ENCODE peak calls at places on chromosomes 1 and 21, in six cellular contexts. F is neuronal stem cell, G is H1, S is H9, A is IMR-90, V is mesendoderm. E is an unnamed sample.

GRCh38 chr1:52727114-52727586 is 897 bp downstream of the ZYG11B start:
- DNase-seq in F (no peak), G (no peak), S (no peak), A (no peak), V (peak; percentile 33), E (peak; percentile 32)

GRCh38 chr1:110123224-110123623 is 11.0 kb downstream of the UBL4B start:
- DNase-seq in F (no peak), G (no peak), S (no peak), A (peak; percentile 15), V (no peak), E (no peak)

GRCh38 chr1:196897158-196897828 is 9.4 kb downstream of the CFHR4 start:
- DNase-seq in F (no peak), G (peak; percentile 51), S (peak; percentile 50), A (no peak), V (peak; percentile 46), E (no peak)

GRCh38 chr1:205977348-205978014 is 25.7 kb downstream of the RAB7B start:
- DNase-seq in F (peak; percentile 78), G (peak; percentile 85), S (peak; percentile 79), A (peak; percentile 81), V (peak; percentile 83), E (peak; percentile 76)

GRCh38 chr1:39104158-39105060 is 78.3 kb downstream of the NDUFS5 start:
- DNase-seq in F (no peak), G (peak; percentile 66), S (peak; percentile 54), A (no peak), V (peak; percentile 74), E (peak; percentile 69)

GRCh38 chr1:227541129-227541528 is 22.2 kb upstream of the ZNF678 start:
- DNase-seq in F (no peak), G (no peak), S (no peak), A (no peak), V (no peak), E (no peak)

GRCh38 chr1:117122297-117123025 is 912 bp upstream of the TRIM45 start:
- DNase-seq in F (peak; percentile 75), G (no peak), S (no peak), A (no peak), V (peak; percentile 72), E (no peak)

GRCh38 chr21:43209575-43210453 is 41.0 kb downstream of the CRYAA start:
- DNase-seq in F (no peak), G (no peak), S (peak; percentile 21), A (peak; percentile 81), V (no peak), E (peak; percentile 94)

GRCh38 chr1:85259866-85260345 is 444 bp upstream of the C1orf52 start:
- DNase-seq in F (no peak), G (no peak), S (no peak), A (peak; percentile 62), V (no peak), E (no peak)

GRCh38 chr1:93979718-93980319 is 70.6 kb upstream of the GCLM start:
- DNase-seq in F (no peak), G (no peak), S (no peak), A (peak; percentile 69), V (no peak), E (peak; percentile 60)

GRCh38 chr21:36704281-36704957 is 5.5 kb downstream of the SIM2 start:
- DNase-seq in F (no peak), G (peak; percentile 66), S (no peak), A (peak; percentile 4), V (no peak), E (no peak)

GRCh38 chr1:1881727-1882126 is 9.2 kb downstream of the GNB1 start:
- DNase-seq in F (no peak), G (no peak), S (no peak), A (no peak), V (no peak), E (no peak)

GRCh38 chr1:15902882-15903281 is 55.4 kb downstream of the SPEN start:
- DNase-seq in F (no peak), G (no peak), S (no peak), A (peak; percentile 91), V (no peak), E (peak; percentile 83)
- H2BK15ac ChIP-seq in F (no peak overlapping the region), G (no peak overlapping the region), S (no peak overlapping the region), A (no peak overlapping the region), V (no peak overlapping the region), E (no peak overlapping the region)

DNA sequence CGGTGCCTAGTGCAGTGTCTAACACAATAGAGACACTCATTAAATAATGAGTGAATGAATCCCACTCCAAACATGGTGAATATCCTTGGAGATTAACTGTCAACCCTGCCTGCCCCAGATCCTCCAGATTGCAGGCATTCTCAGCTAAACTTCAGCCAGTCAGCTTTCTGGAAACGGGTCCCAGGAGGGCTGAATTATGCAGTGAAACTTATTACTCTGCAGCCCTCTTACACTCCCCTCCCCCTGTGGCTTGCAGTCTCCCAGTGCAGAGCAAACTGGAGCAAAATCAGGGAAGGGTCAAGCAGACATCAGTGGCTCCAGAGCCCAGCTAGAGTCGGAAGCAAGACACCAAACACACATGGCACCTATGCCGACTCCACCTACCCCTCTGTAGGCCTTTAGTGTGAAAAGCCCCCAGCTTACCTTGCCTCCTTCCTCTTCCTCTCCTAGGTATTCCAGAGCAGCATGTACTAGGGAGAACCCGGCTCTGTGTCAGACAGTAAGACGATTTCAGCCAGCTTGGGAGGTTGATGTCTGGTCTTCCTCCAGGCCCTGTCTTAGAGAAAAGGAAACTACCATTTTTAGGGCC is 6.5 kb upstream of the RGS16 start:
- DNase-seq in F (no peak), G (no peak), S (no peak), A (no peak), V (no peak), E (no peak)
- H2BK120ac ChIP-seq in F (peak overlapping the region; percentile 20), G (no peak overlapping the region), S (no peak overlapping the region), A (no peak overlapping the region), V (peak overlapping the region; percentile 10), E (no peak overlapping the region)

GRCh38 chr1:57293214-57293613 is 130.6 kb downstream of the DAB1 start:
- DNase-seq in F (no peak), G (no peak), S (no peak), A (no peak), V (no peak), E (no peak)
- H3K23ac ChIP-seq in F (no peak overlapping the region), G (no peak overlapping the region), S (no peak overlapping the region), A (no peak overlapping the region), V (no peak overlapping the region), E (no peak overlapping the region)

GRCh38 chr21:40377135-40377534 is 469.8 kb downstream of the DSCAM start:
- DNase-seq in F (no peak), G (no peak), S (no peak), A (no peak), V (no peak), E (no peak)
- H2BK15ac ChIP-seq in F (no peak overlapping the region), G (no peak overlapping the region), S (no peak overlapping the region), A (no peak overlapping the region), V (no peak overlapping the region), E (no peak overlapping the region)

DNA sequence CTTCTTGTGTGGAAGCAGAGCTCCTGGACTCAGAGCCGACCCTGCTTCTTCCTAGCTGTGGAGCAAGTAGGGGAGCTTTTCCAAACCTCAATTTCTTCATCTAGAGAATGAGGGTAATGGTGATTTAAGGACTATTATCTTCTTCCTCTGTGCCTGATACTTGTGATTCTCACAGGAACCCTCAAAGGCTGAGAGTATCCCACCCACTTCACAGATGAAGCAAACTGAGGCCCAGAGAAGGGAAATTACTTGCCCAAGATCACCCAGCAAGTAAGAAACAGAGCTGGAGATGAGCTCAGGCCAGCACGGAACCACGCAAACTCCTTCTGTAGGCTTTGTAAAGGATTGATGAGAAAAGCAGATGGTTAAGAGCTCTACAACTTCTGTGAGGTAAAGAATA is 15.1 kb upstream of the SLC2A1 start:
- DNase-seq in F (no peak), G (no peak), S (no peak), A (no peak), V (no peak), E (no peak)
- H2BK120ac ChIP-seq in F (no peak overlapping the region), G (no peak overlapping the region), S (no peak overlapping the region), A (no peak overlapping the region), V (no peak overlapping the region), E (no peak overlapping the region)

GRCh38 chr1:37825508-37825907 is 17.5 kb upstream of the YRDC start:
- DNase-seq in F (no peak), G (no peak), S (no peak), A (peak; percentile 16), V (no peak), E (no peak)

GRCh38 chr1:37824001-37824400 is 16.0 kb upstream of the YRDC start:
- DNase-seq in F (no peak), G (no peak), S (no peak), A (no peak), V (no peak), E (no peak)

GRCh38 chr1:37831109-37831508 is 23.1 kb upstream of the YRDC start:
- DNase-seq in F (no peak), G (no peak), S (no peak), A (no peak), V (no peak), E (no peak)

GRCh38 chr1:37831809-37832208 is 23.8 kb upstream of the YRDC start:
- DNase-seq in F (no peak), G (no peak), S (no peak), A (no peak), V (no peak), E (no peak)

DNA sequence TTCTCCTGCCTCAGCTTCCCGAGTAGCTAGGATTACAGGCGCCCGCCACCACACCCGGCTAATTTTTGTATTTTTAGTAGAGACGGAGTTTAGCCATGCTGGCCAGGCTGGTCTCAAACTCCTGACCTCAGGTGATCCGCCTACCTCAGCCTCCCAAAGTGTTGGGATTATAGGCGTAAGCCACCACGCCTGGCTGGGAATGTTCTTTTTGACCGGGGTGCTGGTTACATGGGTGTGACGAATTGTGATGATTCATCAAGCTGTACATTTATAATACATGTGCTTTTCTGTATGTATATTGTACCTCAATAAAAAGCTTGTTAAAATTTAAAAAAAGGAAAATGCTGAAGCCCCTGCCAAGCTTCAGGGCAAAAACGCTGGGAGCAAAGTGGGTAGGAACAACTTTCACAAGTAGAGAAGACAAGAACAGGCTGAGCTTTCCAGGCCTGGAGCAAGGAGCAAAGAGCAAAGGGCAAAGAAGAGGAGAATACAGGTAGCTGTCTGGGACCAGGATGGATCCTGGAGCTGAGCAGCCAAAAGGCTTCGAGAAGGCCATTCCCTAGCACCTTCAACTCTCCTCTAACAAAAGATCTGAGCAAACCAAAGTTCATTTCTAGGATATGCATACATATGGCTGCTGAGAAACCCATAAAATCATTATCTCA is 20.5 kb upstream of the YRDC start:
- DNase-seq in F (no peak), G (no peak), S (no peak), A (no peak), V (no peak), E (no peak)
- H3K23ac ChIP-seq in F (no peak overlapping the region), G (no peak overlapping the region), S (no peak overlapping the region), A (no peak overlapping the region), V (no peak overlapping the region), E (no peak overlapping the region)

DNA sequence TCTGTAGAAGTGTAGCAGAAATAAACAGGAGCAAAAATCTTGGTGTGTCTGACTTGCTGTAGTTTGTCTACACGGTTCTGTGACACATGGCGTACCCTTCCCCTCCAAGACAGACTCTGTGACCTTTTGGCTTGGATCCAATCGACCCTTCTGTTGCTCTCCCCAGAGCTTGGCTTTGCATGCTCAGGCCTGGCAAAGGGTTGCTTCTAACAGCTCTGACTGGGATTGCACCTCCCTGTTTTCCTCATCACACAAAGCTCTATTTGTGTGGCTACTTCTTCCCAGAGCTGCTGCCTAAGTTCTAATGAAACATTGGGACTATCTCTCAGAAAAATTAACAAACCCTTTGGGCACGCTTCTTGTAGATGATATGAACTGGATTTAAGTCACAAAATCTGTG is 23.9 kb downstream of the NGF start:
- DNase-seq in F (no peak), G (no peak), S (no peak), A (no peak), V (no peak), E (no peak)
- H2BK15ac ChIP-seq in F (no peak overlapping the region), G (no peak overlapping the region), S (no peak overlapping the region), A (no peak overlapping the region), V (no peak overlapping the region), E (no peak overlapping the region)